ENCODE peak calls at places on chromosomes 13 and 19, in six cellular contexts. S, N, Z, A, L and J are unnamed samples. For H3K9me3, the result is how much of the 10 kb centered on the place peaks cover.

GRCh38 chr13:33678906-33679657 is 138.9 kb upstream of the RFC3 start:
- DNase-seq in S (peak), Z (peak), L (peak), N (peak), A (peak), J (no peak)

GRCh38 chr19:10339380-10339960 is at the start of gene ICAM3:
- DNase-seq in L (no peak), S (no peak), Z (peak), A (peak), N (no peak), J (no peak)

GRCh38 chr13:37617162-37617561 is 18.6 kb upstream of the POSTN start:
- DNase-seq in A (no peak), S (peak), Z (no peak), L (no peak), N (peak), J (no peak)

GRCh38 chr13:28584873-28585317 is 74.0 kb upstream of the POMP start:
- DNase-seq in L (no peak), N (peak), S (peak), A (no peak), Z (no peak), J (no peak)

GRCh38 chr13:79833972-79834371 is 353.0 kb downstream of the NDFIP2 start:
- DNase-seq in L (peak), A (no peak), Z (no peak), N (no peak), S (no peak), J (no peak)

GRCh38 chr13:91296011-91296410 is 51.5 kb upstream of the MIR17HG start:
- DNase-seq in S (no peak), L (no peak), A (no peak), N (no peak), Z (no peak), J (no peak)

GRCh38 chr19:38224014-38224862 is at the start of gene DPF1:
- DNase-seq in N (peak), L (peak), Z (peak), S (peak), A (peak), J (no peak)

GRCh38 chr13:108679989-108680388 is 50.6 kb downstream of the MYO16 start:
- DNase-seq in N (no peak), A (no peak), Z (no peak), L (no peak), S (no peak), J (no peak)

GRCh38 chr19:46787331-46788100 is 878 bp downstream of the SLC1A5 start:
- DNase-seq in L (peak), N (peak), Z (peak), S (peak), A (peak), J (peak)

GRCh38 chr19:51571599-51571998 is 516 bp downstream of the ZNF175 start:
- DNase-seq in L (no peak), S (peak), A (no peak), N (peak), Z (no peak), J (no peak)

GRCh38 chr19:47315125-47315821 is 5.6 kb downstream of the C5AR1 start:
- DNase-seq in N (peak), Z (peak), A (no peak), S (peak), L (peak), J (peak)

GRCh38 chr19:14517446-14517839 is 754 bp downstream of the DNAJB1 start:
- DNase-seq in Z (no peak), A (no peak), S (peak), N (no peak), L (no peak), J (no peak)

GRCh38 chr19:33660426-33661160 is 38.8 kb downstream of the CHST8 start:
- DNase-seq in S (no peak), N (no peak), A (no peak), Z (no peak), L (no peak), J (no peak)

GRCh38 chr13:40530961-40531360 is 135.5 kb downstream of the FOXO1 start:
- DNase-seq in L (no peak), S (no peak), N (no peak), Z (no peak), A (no peak), J (no peak)

GRCh38 chr13:42038661-42039456 is 9.6 kb upstream of the DGKH start:
- DNase-seq in A (no peak), N (no peak), L (no peak), Z (no peak), S (peak), J (no peak)

GRCh38 chr13:25744176-25744575 is 307.6 kb downstream of the SHISA2 start:
- DNase-seq in S (no peak), N (no peak), A (no peak), L (no peak), Z (no peak), J (no peak)

GRCh38 chr19:695350-695949 is at the start of gene PRSS57:
- DNase-seq in A (no peak), S (no peak), Z (no peak), N (no peak), L (no peak), J (no peak)

GRCh38 chr19:6694147-6694815 is 24.3 kb upstream of the TNFSF14 start:
- DNase-seq in L (no peak), Z (no peak), A (no peak), S (no peak), N (no peak), J (no peak)

GRCh38 chr13:44417446-44417845 is 43.8 kb downstream of the SERP2 start:
- DNase-seq in Z (no peak), N (no peak), S (no peak), L (no peak), A (no peak), J (no peak)

GRCh38 chr13:67554296-67554695 is 324.2 kb upstream of the PCDH9 start:
- DNase-seq in S (peak), Z (no peak), A (no peak), N (no peak), L (no peak), J (no peak)

GRCh38 chr13:41780736-41781708 is 179.9 kb downstream of the VWA8 start:
- DNase-seq in A (no peak), L (peak), S (peak), Z (no peak), N (no peak), J (no peak)

GRCh38 chr13:27465611-27466010 is 15.2 kb upstream of the MTIF3 start:
- DNase-seq in S (no peak), Z (no peak), L (no peak), N (no peak), A (no peak), J (no peak)

GRCh38 chr19:51592521-51592920 is 21.4 kb downstream of the ZNF175 start:
- DNase-seq in S (no peak), Z (no peak), N (no peak), L (no peak), A (no peak), J (no peak)

GRCh38 chr13:113629814-113630213 is 28.2 kb downstream of the ATP4B start:
- DNase-seq in N (no peak), Z (no peak), L (no peak), A (no peak), S (no peak), J (no peak)

GRCh38 chr19:45664575-45664974 is 3.4 kb upstream of the GIPR start:
- DNase-seq in L (no peak), Z (no peak), N (no peak), S (no peak), A (no peak), J (no peak)

GRCh38 chr13:51683537-51684050 is 99.3 kb downstream of the WDFY2 start:
- DNase-seq in L (no peak), A (no peak), S (no peak), N (no peak), Z (no peak), J (no peak)

GRCh38 chr19:6066661-6067646 is 43.3 kb downstream of the RFX2 start:
- DNase-seq in L (peak), S (peak), N (peak), Z (peak), A (peak), J (peak)

GRCh38 chr13:40874138-40874776 is 84.8 kb downstream of the SLC25A15 start:
- DNase-seq in Z (no peak), A (no peak), L (no peak), S (no peak), N (no peak), J (no peak)

GRCh38 chr13:82011355-82011754 is 1670.4 kb upstream of the SPRY2 start:
- DNase-seq in N (no peak), Z (no peak), L (no peak), S (no peak), A (no peak), J (no peak)

GRCh38 chr19:8445488-8446001 is 770 bp downstream of the HNRNPM start:
- DNase-seq in A (peak), N (peak), Z (peak), L (peak), S (no peak), J (peak)

GRCh38 chr13:49858183-49858856 is 65.8 kb upstream of the KPNA3 start:
- DNase-seq in A (no peak), L (no peak), S (peak), N (peak), Z (no peak), J (no peak)

GRCh38 chr13:43669101-43669500 is 117.7 kb downstream of the ENOX1 start:
- DNase-seq in N (no peak), S (no peak), A (no peak), Z (no peak), L (no peak), J (no peak)

GRCh38 chr19:1672038-1672768 is 19.8 kb upstream of the TCF3 start:
- DNase-seq in Z (no peak), L (no peak), A (peak), S (peak), N (peak), J (no peak)

GRCh38 chr19:30403583-30403982 is 31.4 kb downstream of the ZNF536 start:
- DNase-seq in N (no peak), Z (no peak), L (no peak), A (no peak), S (no peak), J (no peak)

GRCh38 chr19:30402790-30403189 is 30.6 kb downstream of the ZNF536 start:
- DNase-seq in S (no peak), N (no peak), L (no peak), A (no peak), Z (no peak), J (no peak)

GRCh38 chr19:30407310-30407709 is 35.1 kb downstream of the ZNF536 start:
- DNase-seq in Z (no peak), N (no peak), A (no peak), L (no peak), S (no peak), J (no peak)

GRCh38 chr19:30408734-30409301 is 36.6 kb downstream of the ZNF536 start:
- DNase-seq in L (no peak), N (no peak), S (no peak), Z (no peak), A (no peak), J (no peak)

GRCh38 chr19:30406220-30406944 is 34.2 kb downstream of the ZNF536 start:
- DNase-seq in L (peak), S (no peak), A (no peak), Z (no peak), N (no peak), J (no peak)
- TF ChIP-seq CTCF in L (peak), S (no peak), A (no peak), Z (no peak), N (peak), J (peak)

DNA sequence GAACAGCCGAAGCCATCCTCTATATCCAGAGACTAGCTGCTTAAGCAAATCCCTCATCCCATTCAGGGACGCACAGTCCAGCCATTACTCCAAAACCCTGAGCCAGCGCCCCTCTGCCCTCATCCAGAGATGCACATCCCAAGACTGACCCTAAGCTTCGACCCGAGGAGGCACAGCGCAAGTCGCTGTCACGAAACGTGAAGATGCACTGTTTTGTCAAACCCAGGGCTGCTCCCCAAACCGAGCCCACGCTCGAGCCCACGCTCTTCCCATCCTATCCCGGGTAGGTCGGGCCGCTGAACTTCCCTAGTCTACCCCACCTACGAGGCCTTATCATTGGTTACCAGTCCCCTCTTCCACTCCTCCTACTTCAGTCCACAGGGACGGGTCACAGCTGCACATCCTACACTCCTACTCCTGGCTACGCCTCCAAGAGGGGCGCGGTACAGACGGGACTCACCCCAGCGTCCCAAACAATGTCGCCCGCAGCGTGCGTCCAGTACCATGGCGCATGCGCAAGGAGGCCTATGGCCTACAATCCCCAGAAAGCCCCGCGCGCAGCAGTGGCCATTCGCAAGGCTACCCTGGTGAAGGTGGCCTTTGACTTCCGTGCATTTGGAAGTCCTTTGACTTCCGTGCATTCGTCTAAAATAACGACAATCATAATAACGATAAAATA is at the start of gene ZNF285:
- DNase-seq in A (peak), S (peak), N (peak), Z (peak), L (peak), J (peak)
- H3K9me3 ChIP-seq in A (under half), S (under half), N (under half), Z (under half), L (under half), J (under half)

DNA sequence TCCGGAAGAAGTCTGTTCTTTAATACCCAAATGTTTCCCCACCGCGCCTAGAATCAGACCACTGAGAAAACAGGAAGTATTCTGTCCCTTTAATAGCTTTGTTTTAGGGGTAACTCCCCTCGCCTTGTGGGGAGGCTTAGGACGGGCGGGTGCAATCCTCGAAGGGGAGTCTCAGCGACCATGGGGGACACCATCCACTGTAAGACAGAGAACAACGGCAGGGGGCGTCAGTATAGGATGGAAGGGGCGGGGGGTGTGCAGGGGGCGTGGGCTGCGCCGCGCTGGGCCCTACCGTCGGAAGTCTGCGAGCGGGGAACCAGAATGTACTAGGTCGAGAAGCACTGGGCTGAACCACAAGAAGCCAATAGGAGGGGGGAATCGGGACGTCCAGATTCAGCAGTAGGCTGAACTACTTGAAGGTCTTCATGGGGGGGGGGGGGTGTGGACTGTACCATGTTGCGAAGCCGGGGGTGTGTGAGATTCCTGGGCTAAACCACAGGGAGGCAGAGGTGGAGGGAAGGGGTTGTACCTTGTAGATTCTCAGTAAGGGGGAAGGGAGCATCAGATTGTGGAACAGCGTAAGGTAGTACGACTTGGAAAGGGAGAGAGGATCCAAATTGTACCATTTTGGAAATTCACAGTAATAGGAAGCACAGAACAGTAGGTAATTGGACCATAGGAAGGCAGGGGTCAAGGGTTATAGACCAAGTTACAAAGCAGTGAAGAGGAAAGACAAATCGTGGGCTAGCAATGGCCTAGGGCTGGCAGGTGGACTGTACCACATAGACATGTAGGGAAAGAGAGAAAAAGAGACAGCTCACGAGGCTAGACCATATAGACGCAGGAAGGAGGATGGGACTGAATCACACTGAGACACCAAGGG is 1.0 kb upstream of the DBP start:
- DNase-seq in Z (peak), L (peak), N (peak), A (peak), S (peak), J (peak)
- TF ChIP-seq CTCF in Z (no peak), L (no peak), N (no peak), A (peak), S (peak), J (no peak)

GRCh38 chr13:72868229-72868628 is 86.3 kb downstream of the PIBF1 start:
- DNase-seq in S (no peak), Z (no peak), A (no peak), N (no peak), L (no peak), J (no peak)
- H3K9me3 ChIP-seq in S (under half), Z (under half), A (under half), N (under half), L (under half), J (under half)

GRCh38 chr19:3670258-3670795 is 29.9 kb downstream of the PIP5K1C start:
- DNase-seq in Z (peak), N (no peak), A (no peak), S (peak), L (peak), J (peak)
- TF ChIP-seq CTCF in Z (no peak), N (no peak), A (no peak), S (no peak), L (no peak), J (no peak)

GRCh38 chr19:12379732-12380443 is 14.4 kb upstream of the ZNF442 start:
- DNase-seq in S (no peak), N (no peak), Z (no peak), L (no peak), A (no peak), J (no peak)
- H3K9me3 ChIP-seq in S (under half), N (half or more), Z (under half), L (under half), A (half or more), J (under half)

GRCh38 chr13:47594833-47595232 is 406.2 kb downstream of the SUCLA2 start:
- DNase-seq in A (no peak), N (peak), Z (no peak), L (no peak), S (peak), J (no peak)

GRCh38 chr13:47603365-47603764 is 397.7 kb downstream of the SUCLA2 start:
- DNase-seq in A (no peak), S (peak), Z (no peak), L (no peak), N (no peak), J (no peak)

DNA sequence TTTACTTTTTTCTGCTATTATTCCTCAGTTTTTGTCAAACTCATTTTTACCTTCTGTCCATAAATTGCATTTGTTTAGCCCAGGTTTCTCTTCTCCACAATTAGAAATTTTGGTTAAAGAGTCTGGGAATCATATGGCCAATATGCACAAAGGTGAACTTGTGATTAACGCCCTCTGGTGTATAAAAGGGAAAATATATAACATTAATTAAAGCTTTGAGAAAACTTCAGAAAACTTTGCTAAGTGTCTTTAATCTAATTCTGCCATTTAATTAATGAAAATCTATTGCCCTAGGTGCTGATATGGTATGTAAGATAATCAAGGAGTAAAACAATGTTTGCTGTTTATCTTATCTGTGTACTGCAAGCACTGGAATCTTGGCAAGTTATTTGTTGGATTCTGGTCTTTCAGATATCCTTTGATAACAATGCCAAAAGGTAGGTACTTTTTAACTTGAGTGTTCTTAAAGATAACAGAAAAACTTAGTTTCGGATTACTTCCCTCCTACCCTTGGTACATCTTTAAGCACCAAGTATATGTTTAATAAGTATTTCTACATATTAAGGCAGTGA is 402.6 kb downstream of the SUCLA2 start:
- DNase-seq in Z (no peak), S (peak), A (no peak), N (peak), L (no peak), J (no peak)
- TF ChIP-seq CTCF in Z (no peak), S (peak), A (no peak), N (peak), L (peak), J (no peak)

GRCh38 chr19:53068199-53068598 is 23.7 kb downstream of the ERVV-2 start:
- DNase-seq in A (no peak), Z (no peak), L (no peak), N (no peak), S (no peak), J (no peak)
- H3K9me3 ChIP-seq in A (half or more), Z (half or more), L (under half), N (under half), S (half or more), J (under half)